ENCODE peak calls at places on chromosomes 1 and 21, in ten cellular contexts. B is activated B cell treated with CpG ODN at 0.5 μM for 24 hours; U is activated naive CD4-positive, alpha-beta T cell treated with anti-CD3 and anti-CD28 coated beads, Interleukin-2, amount 50 U/mL, for 72 hours; W is substantia nigra; C is amygdala; R is fibroblast of the aortic adventitia; J is thyroid gland; L is mammary epithelial cell; E is cardiac fibroblast; M is T-cell. Q is an unnamed sample.

GRCh38 chr1:12231276-12231595 is 1.4 kb downstream of the VPS13D start:
- DNase-seq in M (no peak), W (no peak), R (peak; percentile 25), C (no peak), U (no peak), L (peak; percentile 41), B (no peak), J (no peak), E (peak; percentile 37), Q (no peak)

GRCh38 chr1:217135987-217136894 is 413.0 kb upstream of the ESRRG start:
- DNase-seq in J (no peak), B (no peak), U (no peak), M (no peak), L (no peak), R (no peak), E (no peak), C (no peak), W (no peak), Q (no peak)

GRCh38 chr1:202034683-202035462 is 24.5 kb downstream of the ELF3 start:
- DNase-seq in R (peak; percentile 99), E (peak; percentile 95), J (peak; percentile 86), C (no peak), W (no peak), M (no peak), L (peak; percentile 99), U (no peak), B (no peak), Q (peak; percentile 96)

GRCh38 chr1:3483801-3484444 is 29.5 kb downstream of the ARHGEF16 start:
- DNase-seq in U (peak; percentile 69), M (no peak), W (peak; percentile 68), R (no peak), J (peak; percentile 43), E (peak; percentile 32), B (peak; percentile 44), C (no peak), L (no peak), Q (no peak)

GRCh38 chr1:153791856-153792253 is 16.6 kb downstream of the SLC27A3 start:
- DNase-seq in R (no peak), B (no peak), C (no peak), L (peak; percentile 81), M (no peak), J (no peak), W (no peak), E (peak; percentile 41), U (no peak), Q (no peak)

GRCh38 chr1:200445213-200445612 is 35.4 kb upstream of the ZNF281 start:
- DNase-seq in U (peak; percentile 16), M (no peak), W (no peak), J (no peak), B (no peak), R (no peak), L (peak; percentile 80), E (no peak), C (no peak), Q (no peak)

GRCh38 chr1:218165687-218166088 is 119.4 kb upstream of the RRP15 start:
- DNase-seq in J (no peak), M (no peak), C (no peak), E (no peak), W (no peak), R (no peak), L (no peak), B (no peak), U (no peak), Q (no peak)

GRCh38 chr21:14482165-14482564 is 64.0 kb downstream of the SAMSN1 start:
- DNase-seq in J (no peak), E (no peak), W (no peak), B (no peak), C (no peak), R (no peak), U (no peak), M (peak; percentile 38), L (no peak), Q (no peak)

GRCh38 chr1:112083487-112083886 is 94.0 kb upstream of the KCND3 start:
- DNase-seq in B (no peak), R (peak; percentile 25), E (peak; percentile 10), W (no peak), C (no peak), U (no peak), L (peak; percentile 24), M (no peak), J (no peak), Q (no peak)

GRCh38 chr1:169833179-169833901 is 38.6 kb upstream of the METTL18 start:
- DNase-seq in R (peak; percentile 18), J (peak; percentile 50), E (no peak), M (no peak), C (no peak), B (no peak), L (no peak), W (no peak), U (no peak), Q (no peak)

GRCh38 chr1:226995064-226995965 is 55.2 kb downstream of the COQ8A start:
- DNase-seq in R (no peak), E (no peak), L (no peak), M (no peak), J (no peak), U (no peak), W (no peak), B (no peak), C (no peak), Q (no peak)

GRCh38 chr1:167820684-167821355 is 93.1 kb downstream of the ADCY10 start:
- DNase-seq in C (no peak), L (peak; percentile 44), E (no peak), W (no peak), B (no peak), M (no peak), U (no peak), R (no peak), J (peak; percentile 75), Q (no peak)

GRCh38 chr1:168452329-168452728 is 91.5 kb downstream of the XCL2 start:
- DNase-seq in L (no peak), B (no peak), R (no peak), W (no peak), E (no peak), U (no peak), C (no peak), J (no peak), M (no peak), Q (no peak)

Q was measured in ascending aorta.